ENCODE peak calls at places on chromosomes 13 and 19, in four cellular contexts. X, N, J and V are unnamed samples.
A peak's percentile ranks its signal among the peaks of the same experiment; 100 is the strongest.

GRCh38 chr13:19382111-19382510 is 179.2 kb downstream of the TPTE2 start:
- DNase-seq in N (no peak), J (no peak), X (no peak), V (no peak)

GRCh38 chr19:43465468-43466120 is at the start of gene LYPD3:
- DNase-seq in X (peak; percentile 35), N (peak; percentile 62), J (no peak), V (peak; percentile 38)

GRCh38 chr19:9799162-9799561 is 19.7 kb downstream of the FBXL12 start:
- DNase-seq in J (no peak), N (no peak), X (no peak), V (no peak)

GRCh38 chr13:100789481-100789880 is 114.9 kb upstream of the TMTC4 start:
- DNase-seq in X (peak; percentile 51), N (no peak), J (no peak), V (peak; percentile 78)

GRCh38 chr19:827710-828321 is at the start of gene AZU1:
- DNase-seq in N (no peak), X (no peak), J (no peak), V (no peak)

GRCh38 chr19:16457954-16458331 is 13.8 kb downstream of the EPS15L1 start:
- DNase-seq in J (no peak), N (no peak), X (no peak), V (no peak)

GRCh38 chr13:50244913-50245574 is 229.8 kb downstream of the KCNRG start:
- DNase-seq in X (peak; percentile 82), J (no peak), N (no peak), V (peak; percentile 50)

GRCh38 chr19:18446145-18446810 is 8.3 kb upstream of the ISYNA1 start:
- DNase-seq in N (no peak), X (no peak), J (no peak), V (no peak)

GRCh38 chr19:48616491-48617056 is 1.7 kb upstream of the FAM83E start:
- DNase-seq in N (no peak), X (no peak), J (no peak), V (no peak)

GRCh38 chr19:54485846-54486245 is 12.8 kb upstream of the CDC42EP5 start:
- DNase-seq in N (no peak), J (no peak), X (peak; percentile 58), V (no peak)

GRCh38 chr13:24916464-24916863 is 152.5 kb downstream of the RNF17 start:
- DNase-seq in N (no peak), J (no peak), X (no peak), V (no peak)

GRCh38 chr13:113058988-113059850 is 46.4 kb upstream of the F7 start:
- DNase-seq in X (no peak), J (no peak), N (no peak), V (no peak)

GRCh38 chr13:98978280-98978679 is 416 bp upstream of the DOCK9 start:
- DNase-seq in N (no peak), J (no peak), X (peak; percentile 62), V (no peak)

GRCh38 chr13:114145256-114145655 is 12.8 kb upstream of the RASA3 start:
- DNase-seq in N (peak; percentile 34), J (no peak), X (no peak), V (no peak)

GRCh38 chr19:9848761-9849160 is 13.6 kb downstream of the PIN1 start:
- DNase-seq in X (no peak), N (no peak), J (no peak), V (no peak)

GRCh38 chr19:3516675-3517207 is 10.6 kb downstream of the FZR1 start:
- DNase-seq in X (no peak), J (peak; percentile 42), N (no peak), V (no peak)

GRCh38 chr13:84400711-84401110 is 518.4 kb upstream of the SLITRK1 start:
- DNase-seq in N (no peak), J (no peak), X (peak; percentile 86), V (no peak)

GRCh38 chr13:108346376-108346775 is 76.9 kb downstream of the TNFSF13B start:
- DNase-seq in X (no peak), N (no peak), J (no peak), V (no peak)

GRCh38 chr13:97234742-97235141 is 12.6 kb downstream of the MBNL2 start:
- DNase-seq in X (no peak), J (no peak), N (no peak), V (no peak)

GRCh38 chr13:50129923-50130685 is 114.9 kb downstream of the KCNRG start:
- DNase-seq in N (no peak), J (no peak), X (peak; percentile 49), V (no peak)

GRCh38 chr13:73171926-73172325 is 113.1 kb downstream of the KLF5 start:
- DNase-seq in X (peak; percentile 42), J (no peak), N (no peak), V (no peak)

GRCh38 chr19:23872282-23872919 is 42.3 kb upstream of the ZNF726 start:
- DNase-seq in N (no peak), X (no peak), J (no peak), V (no peak)

GRCh38 chr19:39435499-39436349 is at the start of gene RPS16:
- DNase-seq in N (peak; percentile 99), J (peak; percentile 99), X (peak; percentile 95), V (peak; percentile 98)

GRCh38 chr19:8304841-8305621 is 3.1 kb downstream of the CD320 start:
- DNase-seq in J (no peak), X (no peak), N (no peak), V (peak; percentile 27)

GRCh38 chr19:39110263-39110967 is 15.2 kb upstream of the PAK4 start:
- DNase-seq in X (peak; percentile 39), N (peak; percentile 72), J (peak; percentile 50), V (peak; percentile 47)

GRCh38 chr13:106286811-106287210 is 248.7 kb downstream of the EFNB2 start:
- DNase-seq in X (no peak), N (no peak), J (no peak), V (no peak)

GRCh38 chr19:38841787-38842438 is 7.9 kb downstream of the HNRNPL start:
- DNase-seq in J (peak; percentile 43), X (no peak), N (no peak), V (no peak)

GRCh38 chr19:16161848-16162247 is 11.5 kb downstream of the CIB3 start:
- DNase-seq in N (no peak), J (no peak), X (peak; percentile 45), V (no peak)

GRCh38 chr19:40411125-40411842 is 1.9 kb downstream of the PRX start:
- DNase-seq in J (no peak), N (no peak), X (no peak), V (no peak)

GRCh38 chr13:98934243-98934642 is 43.6 kb downstream of the DOCK9 start:
- DNase-seq in X (no peak), J (no peak), N (no peak), V (no peak)

GRCh38 chr13:75393839-75394238 is 88.1 kb downstream of the TBC1D4 start:
- DNase-seq in J (no peak), X (no peak), N (no peak), V (no peak)

GRCh38 chr19:30473334-30473867 is 101.2 kb downstream of the ZNF536 start:
- DNase-seq in N (no peak), X (no peak), J (no peak), V (no peak)

GRCh38 chr19:31675187-31675913 is 326.1 kb upstream of the TSHZ3 start:
- DNase-seq in N (no peak), J (no peak), X (peak; percentile 54), V (no peak)

GRCh38 chr19:42048992-42049391 is 21.0 kb downstream of the GRIK5 start:
- DNase-seq in N (no peak), J (no peak), X (no peak), V (no peak)
- H3K4me3 ChIP-seq in N (peak overlapping the region; percentile 28), J (peak overlapping the region; percentile 9), X (no peak overlapping the region), V (no peak overlapping the region)

GRCh38 chr19:6161271-6161850 is 25.9 kb downstream of the ACSBG2 start:
- DNase-seq in N (no peak), X (no peak), J (peak; percentile 28), V (peak; percentile 56)
- H3K4me3 ChIP-seq in N (no peak overlapping the region), X (no peak overlapping the region), J (no peak overlapping the region), V (no peak overlapping the region)

DNA sequence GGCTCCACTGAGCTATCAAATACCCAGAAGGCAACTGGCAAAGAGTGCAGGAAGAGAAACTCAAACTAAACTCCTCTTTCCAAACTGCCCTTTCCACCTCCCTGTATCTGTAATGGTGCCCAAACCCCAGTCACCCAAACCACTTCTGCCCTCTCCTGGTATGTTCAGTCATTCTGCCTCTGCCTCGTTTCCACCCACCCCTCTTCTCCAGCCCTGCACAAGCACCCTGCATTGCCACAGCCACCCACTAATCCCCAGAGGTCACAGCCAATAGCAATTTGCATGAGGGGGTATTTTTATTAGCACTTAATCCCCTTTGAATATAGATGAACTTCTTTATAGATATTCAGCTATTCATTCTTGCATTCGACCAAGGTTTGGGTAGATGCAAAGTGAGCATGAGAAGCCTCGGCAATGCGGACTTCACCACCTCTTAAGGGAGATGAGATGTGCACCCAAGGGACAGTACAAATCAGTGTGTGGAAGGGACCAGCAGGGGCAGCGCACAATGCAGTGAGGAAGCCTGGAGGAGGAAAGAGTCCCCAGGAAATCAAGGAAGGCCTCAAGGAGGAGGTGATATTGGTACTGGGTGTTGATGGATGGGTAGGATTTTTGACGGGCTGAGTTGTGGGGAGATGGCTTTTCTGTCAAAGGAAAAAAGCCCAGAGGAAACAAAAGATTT is 12.4 kb downstream of the TMEM272 start:
- DNase-seq in N (no peak), J (peak; percentile 30), X (peak; percentile 52), V (no peak)
- H3K4me3 ChIP-seq in N (no peak overlapping the region), J (no peak overlapping the region), X (no peak overlapping the region), V (no peak overlapping the region)

DNA sequence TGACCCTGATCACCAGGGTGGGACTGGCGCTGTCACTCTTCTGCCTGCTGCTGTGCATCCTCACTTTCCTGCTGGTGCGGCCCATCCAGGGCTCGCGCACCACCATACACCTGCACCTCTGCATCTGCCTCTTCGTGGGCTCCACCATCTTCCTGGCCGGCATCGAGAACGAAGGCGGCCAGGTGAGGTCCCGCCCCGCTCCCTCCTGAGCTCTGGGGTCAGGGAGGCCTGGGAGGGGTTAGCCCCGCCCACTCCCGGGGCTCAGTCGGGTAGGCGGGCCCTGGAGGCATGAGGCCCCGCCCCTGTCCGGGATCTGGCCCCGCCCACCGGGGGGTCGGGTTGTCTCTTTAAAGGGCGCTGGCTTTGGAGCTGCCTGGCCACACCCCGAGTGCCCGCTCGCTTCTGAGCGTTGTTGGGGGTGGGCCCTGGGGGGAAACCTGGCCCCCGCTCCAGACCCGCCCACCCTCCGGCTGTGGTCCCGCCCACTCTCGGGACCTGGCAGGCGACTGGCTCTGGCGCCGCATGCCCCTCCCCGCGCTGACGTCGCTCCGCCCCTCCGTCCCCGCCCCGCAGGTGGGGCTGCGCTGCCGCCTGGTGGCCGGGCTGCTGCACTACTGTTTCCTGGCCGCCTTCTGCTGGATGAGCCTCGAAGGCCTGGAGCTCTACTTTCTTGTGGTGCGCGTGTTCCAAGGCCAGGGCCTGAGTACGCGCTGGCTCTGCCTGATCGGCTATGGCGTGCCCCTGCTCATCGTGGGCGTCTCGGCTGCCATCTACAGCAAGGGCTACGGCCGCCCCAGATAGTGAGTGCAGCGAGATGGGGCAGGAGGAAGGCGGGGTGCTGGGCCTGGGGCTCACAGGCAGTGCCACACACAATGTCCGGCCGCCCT is 13.1 kb downstream of the DDX39A start:
- DNase-seq in J (peak; percentile 86), X (peak; percentile 75), N (peak; percentile 92), V (peak; percentile 89)
- H3K4me3 ChIP-seq in J (no peak overlapping the region), X (no peak overlapping the region), N (peak overlapping the region; percentile 6), V (no peak overlapping the region)

DNA sequence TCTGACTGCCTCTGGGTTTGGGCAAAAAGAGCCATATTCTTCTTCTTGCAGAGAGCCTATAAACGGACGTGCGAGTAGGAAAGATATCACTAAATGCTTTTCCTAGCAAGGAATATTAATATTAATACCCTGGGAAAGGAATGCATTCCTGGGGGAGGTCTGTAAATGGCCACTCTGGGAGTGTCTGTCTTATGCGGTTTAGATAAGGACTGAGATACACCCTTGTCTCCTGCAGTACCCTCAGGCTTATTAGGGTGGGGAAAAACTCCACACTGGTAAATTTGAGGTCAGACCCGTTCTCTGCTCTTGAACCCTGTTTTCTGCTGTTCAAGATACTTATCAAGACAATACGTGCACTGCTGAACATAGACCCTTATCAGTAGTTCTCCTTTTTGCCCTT is 763.8 kb downstream of the SLITRK5 start:
- DNase-seq in J (no peak), X (no peak), N (no peak), V (no peak)
- H3K4me3 ChIP-seq in J (no peak overlapping the region), X (no peak overlapping the region), N (no peak overlapping the region), V (no peak overlapping the region)